ENCODE peak calls at places on chromosomes 7 and 10, in seven cellular contexts. T, W, L, M, N, I and C are unnamed samples.

GRCh38 chr7:11616466-11616865 is 215.5 kb downstream of the THSD7A start:
- DNase-seq in T (no peak), W (no peak), L (no peak), M (no peak), N (no peak), I (no peak), C (no peak)

GRCh38 chr7:16223963-16224707 is 197.2 kb downstream of the CRPPA start:
- DNase-seq in T (no peak), W (no peak), L (no peak), M (no peak), N (no peak), I (no peak), C (no peak)

GRCh38 chr7:147412782-147413186 is 1177.8 kb upstream of the C7orf33 start:
- DNase-seq in T (no peak), W (no peak), L (peak), M (no peak), N (no peak), I (no peak), C (no peak)

GRCh38 chr7:129188372-129188891 is at the start of gene SMO:
- DNase-seq in T (no peak), W (peak), L (peak), M (peak), N (peak), I (peak), C (no peak)

GRCh38 chr10:108684431-108684830 is 1238.9 kb downstream of the XPNPEP1 start:
- DNase-seq in T (no peak), W (no peak), L (no peak), M (no peak), N (no peak), I (no peak), C (no peak)

GRCh38 chr7:59079-59825 is 133.1 kb upstream of the FAM20C start:
- DNase-seq in T (no peak), W (peak), L (no peak), M (no peak), N (peak), I (no peak), C (no peak)

GRCh38 chr7:96199421-96199820 is 122.5 kb downstream of the SLC25A13 start:
- DNase-seq in T (no peak), W (no peak), L (no peak), M (no peak), N (no peak), I (no peak), C (no peak)

GRCh38 chr7:85685901-85686300 is 499.0 kb upstream of the SEMA3D start:
- DNase-seq in T (no peak), W (no peak), L (no peak), M (no peak), N (no peak), I (no peak), C (no peak)

GRCh38 chr10:78959217-78959616 is 109.5 kb upstream of the ZMIZ1 start:
- DNase-seq in T (no peak), W (no peak), L (no peak), M (no peak), N (no peak), I (no peak), C (no peak)

GRCh38 chr7:30171753-30172447 is 37.1 kb downstream of the MTURN start:
- DNase-seq in T (no peak), W (no peak), L (peak), M (no peak), N (no peak), I (no peak), C (no peak)
- TF ChIP-seq EP300 in T (no peak), W (no peak), L (no peak), M (no peak), N (no peak), I (no peak), C (no peak)

DNA sequence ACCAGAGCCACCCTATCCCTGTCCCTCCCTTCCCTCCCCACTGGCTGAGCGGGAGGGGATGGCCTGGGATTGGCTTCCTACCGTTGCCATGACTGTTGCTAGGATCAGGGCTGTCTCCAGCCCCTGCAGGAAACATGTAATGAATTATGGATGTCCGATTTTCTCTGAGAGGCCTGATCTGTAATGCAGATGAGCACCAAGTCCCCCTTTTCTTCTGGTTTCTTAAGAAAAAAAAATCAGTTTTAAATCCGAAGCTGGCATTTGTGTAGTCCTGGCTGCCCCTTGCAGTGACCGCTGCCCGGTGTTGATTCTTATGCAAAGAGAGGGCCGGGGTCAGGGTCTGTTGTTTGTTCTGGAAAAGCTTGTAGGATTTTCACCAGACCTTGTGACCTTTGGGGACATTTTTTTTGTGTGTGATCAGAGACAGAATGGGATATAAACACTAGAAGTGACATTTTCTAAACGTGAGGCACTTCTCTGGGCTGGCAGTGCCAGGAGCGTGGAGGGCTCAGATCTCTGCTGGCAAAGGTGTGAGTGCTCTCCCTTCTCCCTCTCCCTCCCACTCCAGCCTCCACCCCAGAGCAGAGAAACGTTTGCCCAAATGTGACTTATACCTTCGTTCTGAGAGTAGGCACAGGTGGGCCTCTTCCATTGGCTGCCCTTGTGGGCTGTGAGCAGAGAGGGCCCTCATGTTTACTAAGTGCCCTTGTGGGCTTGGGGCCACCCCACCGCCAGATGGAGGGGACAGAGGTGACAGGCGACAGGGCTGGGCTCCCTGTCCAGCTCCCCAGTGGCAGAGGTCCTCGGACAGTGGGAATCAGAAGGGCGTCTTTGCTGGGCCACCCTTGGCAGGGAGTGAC is 127.5 kb downstream of the DNAJB6 start:
- DNase-seq in T (no peak), W (peak), L (no peak), M (no peak), N (no peak), I (peak), C (no peak)
- TF ChIP-seq EP300 in T (no peak), W (no peak), L (no peak), M (no peak), N (no peak), I (no peak), C (no peak)

DNA sequence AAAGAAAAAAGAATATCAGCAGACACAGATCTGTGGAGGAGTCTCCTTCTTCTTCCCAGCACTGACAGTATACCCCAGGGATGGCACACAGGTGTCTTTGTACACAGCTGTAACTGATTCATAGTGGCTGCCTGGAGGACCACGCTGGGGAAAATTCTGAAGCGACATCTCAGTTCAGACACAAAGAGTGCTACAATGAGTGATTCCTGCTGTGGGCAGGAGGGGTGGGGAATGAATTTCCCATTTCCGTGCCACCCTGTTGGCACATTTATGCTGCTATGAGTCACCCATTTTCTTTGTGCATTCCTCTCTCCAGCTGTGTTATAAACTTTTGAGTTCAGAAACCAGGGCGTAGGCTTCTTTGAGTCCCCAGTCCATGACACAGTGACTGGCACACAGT is 24.2 kb upstream of the NPS start:
- DNase-seq in T (no peak), W (no peak), L (peak), M (no peak), N (no peak), I (no peak), C (no peak)
- TF ChIP-seq EP300 in T (no peak), W (no peak), L (no peak), M (no peak), N (no peak), I (no peak), C (no peak)

DNA sequence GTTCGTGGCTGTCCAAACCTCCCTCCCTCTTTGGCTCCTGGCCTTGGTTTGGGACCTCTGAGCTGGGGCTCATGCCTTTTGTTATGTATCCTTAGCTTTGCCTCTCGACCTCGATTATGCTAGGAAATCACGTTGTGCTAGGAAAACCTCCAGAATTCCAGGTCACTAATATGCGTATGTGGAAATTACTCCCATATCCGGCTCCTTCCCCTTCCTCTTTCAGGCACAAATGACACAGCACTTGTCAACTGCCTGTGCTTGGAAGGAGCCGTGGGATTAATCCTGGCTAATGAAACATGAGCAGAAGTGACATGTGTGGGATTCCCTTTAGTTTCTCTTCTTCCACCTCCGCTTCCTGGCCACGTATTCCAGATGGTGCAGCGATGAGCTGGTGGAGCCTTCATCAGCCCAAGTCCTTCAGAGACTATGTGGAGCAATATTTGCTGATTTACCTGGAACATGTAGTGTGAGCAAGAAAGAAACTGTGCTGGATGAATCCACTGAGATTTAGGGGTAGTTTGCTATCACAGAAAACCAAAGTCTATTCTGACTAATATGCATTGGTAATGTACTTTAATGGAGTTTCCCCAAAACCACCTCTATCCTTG is 149.2 kb downstream of the REEP3 start:
- DNase-seq in T (no peak), W (no peak), L (no peak), M (no peak), N (no peak), I (no peak), C (no peak)
- TF ChIP-seq EP300 in T (peak), W (peak), L (no peak), M (peak), N (peak), I (peak), C (peak)

DNA sequence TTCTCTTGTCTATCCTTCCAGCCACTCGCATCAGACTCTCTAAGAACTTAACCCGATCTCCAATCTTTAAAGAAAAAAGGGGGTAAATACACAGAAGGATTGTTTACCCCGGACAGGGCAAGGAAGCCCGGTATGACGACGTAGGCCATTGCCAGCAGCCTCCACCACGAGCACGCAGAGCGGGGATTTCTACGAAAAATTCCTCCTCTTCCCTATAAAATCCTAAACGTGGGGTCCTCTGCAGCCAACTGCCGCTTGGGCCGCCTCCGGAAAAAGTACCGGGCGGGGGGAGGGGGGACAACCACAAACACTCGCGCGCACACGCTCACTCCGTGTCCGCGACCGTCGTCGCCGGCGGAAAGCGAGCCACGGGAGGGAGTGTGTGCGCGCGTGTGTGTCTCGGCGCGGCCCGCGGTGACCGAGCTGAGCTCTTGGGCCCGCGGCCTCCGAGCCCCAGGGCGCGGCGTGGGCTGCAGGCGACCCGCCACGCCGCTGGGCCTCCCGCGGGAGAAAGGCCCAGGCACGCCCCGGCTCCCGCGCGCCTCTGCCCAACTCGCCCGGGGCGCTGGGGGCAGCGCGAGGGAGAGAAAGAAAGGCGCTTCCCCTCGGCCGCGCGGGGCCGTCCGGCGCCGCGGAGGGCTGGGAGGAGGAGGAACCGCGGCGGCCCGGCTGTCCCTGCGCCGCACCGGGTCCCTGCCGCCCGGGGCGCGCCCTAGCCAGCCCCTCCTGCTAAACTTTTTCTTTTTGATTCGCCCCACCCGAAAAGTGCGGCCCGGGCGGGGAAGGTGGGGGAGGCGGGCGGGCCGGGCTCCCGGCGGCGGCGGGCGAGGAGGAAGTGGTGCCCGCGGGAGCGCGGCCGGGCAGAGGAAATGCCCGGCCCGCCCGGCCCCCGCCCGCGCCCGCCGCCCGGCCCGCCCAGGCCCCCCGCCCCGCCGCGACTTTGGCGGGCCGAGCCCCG is 1.6 kb downstream of the CTBP2 start:
- DNase-seq in T (no peak), W (peak), L (peak), M (peak), N (peak), I (peak), C (peak)
- TF ChIP-seq EP300 in T (no peak), W (no peak), L (no peak), M (no peak), N (no peak), I (no peak), C (no peak)

GRCh38 chr10:11245510-11245909 is 227.8 kb downstream of the CELF2 start:
- DNase-seq in T (no peak), W (no peak), L (no peak), M (no peak), N (no peak), I (no peak), C (no peak)
- TF ChIP-seq EP300 in T (no peak), W (no peak), L (no peak), M (no peak), N (no peak), I (no peak), C (no peak)

GRCh38 chr7:124295289-124295688 is 262.4 kb upstream of the TMEM229A start:
- DNase-seq in T (no peak), W (no peak), L (no peak), M (no peak), N (no peak), I (no peak), C (no peak)
- TF ChIP-seq EP300 in T (no peak), W (no peak), L (no peak), M (no peak), N (no peak), I (no peak), C (no peak)

GRCh38 chr10:72297968-72298773 is 24.4 kb downstream of the DDIT4 start:
- DNase-seq in T (peak), W (peak), L (peak), M (peak), N (peak), I (peak), C (peak)

GRCh38 chr10:72291019-72291532 is 17.4 kb downstream of the DDIT4 start:
- DNase-seq in T (no peak), W (no peak), L (no peak), M (no peak), N (no peak), I (no peak), C (no peak)

GRCh38 chr10:72295330-72295910 is 21.7 kb downstream of the DDIT4 start:
- DNase-seq in T (no peak), W (no peak), L (no peak), M (no peak), N (no peak), I (no peak), C (no peak)

GRCh38 chr10:72297281-72297967 is 23.7 kb downstream of the DDIT4 start:
- DNase-seq in T (peak), W (peak), L (peak), M (peak), N (peak), I (peak), C (peak)

DNA sequence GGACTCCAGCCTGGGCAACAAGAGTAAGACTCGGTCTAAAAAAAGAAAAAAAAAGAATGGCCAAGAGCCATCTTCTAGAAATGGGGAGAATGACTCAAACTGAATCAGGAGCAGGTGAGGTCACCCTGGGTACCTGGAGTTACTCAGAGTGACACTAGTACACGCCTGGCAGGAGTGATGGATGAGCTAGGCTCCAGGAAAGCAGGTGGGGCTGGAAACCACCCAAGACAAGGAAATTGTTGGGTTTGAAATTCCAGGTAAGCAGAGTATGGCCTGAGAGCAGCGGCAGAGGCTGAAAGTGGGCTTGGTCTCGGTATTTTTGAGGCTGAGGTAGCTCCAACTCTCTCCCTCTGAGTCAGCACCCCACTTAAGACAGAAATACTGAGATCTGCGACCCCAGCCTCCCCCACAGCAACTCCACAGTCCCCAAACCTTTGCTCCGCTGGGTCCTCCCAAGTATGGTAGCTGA is 18.5 kb downstream of the DDIT4 start:
- DNase-seq in T (no peak), W (no peak), L (peak), M (no peak), N (peak), I (peak), C (no peak)
- TF ChIP-seq EP300 in T (no peak), W (no peak), L (peak), M (no peak), N (no peak), I (no peak), C (no peak)